ENCODE peak calls at places on chromosomes 4 and X, in six cellular contexts. One of them, this sample, is unnamed.

GRCh38 chr4:47531241-47531953 is 46.3 kb downstream of the ATP10D start:
- DNase-seq in CD8-positive, alpha-beta T cell: peak; percentile 61
- DNase-seq in T-helper 2 cell: peak; percentile 93
- DNase-seq in coronary artery: no peak
- DNase-seq in stimulated activated CD4-positive, alpha-beta T cell treated with anti-CD3 and anti-CD28 coated beads, Interleukin-4, amount 100 ng/mL, for 1 hour: no peak
- DNase-seq in fibroblast of mammary gland: peak; percentile 88
- DNase-seq in this sample: no peak

GRCh38 chr4:183554346-183554686 is 49.5 kb downstream of the ING2 start:
- DNase-seq in T-helper 2 cell: no peak
- DNase-seq in stimulated activated CD4-positive, alpha-beta T cell treated with anti-CD3 and anti-CD28 coated beads, Interleukin-4, amount 100 ng/mL, for 1 hour: no peak
- DNase-seq in fibroblast of mammary gland: no peak
- DNase-seq in coronary artery: no peak
- DNase-seq in CD8-positive, alpha-beta T cell: no peak
- DNase-seq in this sample: no peak

GRCh38 chr4:60611762-60612496 is 588.2 kb upstream of the ADGRL3 start:
- DNase-seq in T-helper 2 cell: no peak
- DNase-seq in fibroblast of mammary gland: no peak
- DNase-seq in stimulated activated CD4-positive, alpha-beta T cell treated with anti-CD3 and anti-CD28 coated beads, Interleukin-4, amount 100 ng/mL, for 1 hour: no peak
- DNase-seq in coronary artery: no peak
- DNase-seq in CD8-positive, alpha-beta T cell: no peak
- DNase-seq in this sample: no peak

GRCh38 chr4:86043755-86044592 is 315.9 kb downstream of the MAPK10 start:
- DNase-seq in fibroblast of mammary gland: peak; percentile 73
- DNase-seq in stimulated activated CD4-positive, alpha-beta T cell treated with anti-CD3 and anti-CD28 coated beads, Interleukin-4, amount 100 ng/mL, for 1 hour: no peak
- DNase-seq in CD8-positive, alpha-beta T cell: no peak
- DNase-seq in coronary artery: no peak
- DNase-seq in T-helper 2 cell: peak; percentile 10
- DNase-seq in this sample: no peak

GRCh38 chr4:184396001-184396400 is 78.3 kb downstream of the IRF2 start:
- DNase-seq in fibroblast of mammary gland: no peak
- DNase-seq in T-helper 2 cell: no peak
- DNase-seq in CD8-positive, alpha-beta T cell: no peak
- DNase-seq in stimulated activated CD4-positive, alpha-beta T cell treated with anti-CD3 and anti-CD28 coated beads, Interleukin-4, amount 100 ng/mL, for 1 hour: no peak
- DNase-seq in coronary artery: no peak
- DNase-seq in this sample: no peak

GRCh38 chrX:154548028-154548316 is 552 bp downstream of the IKBKG start:
- DNase-seq in CD8-positive, alpha-beta T cell: no peak
- DNase-seq in T-helper 2 cell: no peak
- DNase-seq in fibroblast of mammary gland: peak; percentile 41
- DNase-seq in stimulated activated CD4-positive, alpha-beta T cell treated with anti-CD3 and anti-CD28 coated beads, Interleukin-4, amount 100 ng/mL, for 1 hour: no peak
- DNase-seq in coronary artery: no peak
- DNase-seq in this sample: no peak

GRCh38 chr4:40305329-40306193 is 29.6 kb upstream of the CHRNA9 start:
- DNase-seq in T-helper 2 cell: peak; percentile 88
- DNase-seq in coronary artery: no peak
- DNase-seq in CD8-positive, alpha-beta T cell: peak; percentile 74
- DNase-seq in fibroblast of mammary gland: no peak
- DNase-seq in stimulated activated CD4-positive, alpha-beta T cell treated with anti-CD3 and anti-CD28 coated beads, Interleukin-4, amount 100 ng/mL, for 1 hour: peak; percentile 43
- DNase-seq in this sample: no peak

GRCh38 chr4:112926826-112927225 is 122.6 kb upstream of the ANK2 start:
- DNase-seq in fibroblast of mammary gland: no peak
- DNase-seq in CD8-positive, alpha-beta T cell: no peak
- DNase-seq in T-helper 2 cell: no peak
- DNase-seq in stimulated activated CD4-positive, alpha-beta T cell treated with anti-CD3 and anti-CD28 coated beads, Interleukin-4, amount 100 ng/mL, for 1 hour: no peak
- DNase-seq in coronary artery: no peak
- DNase-seq in this sample: no peak

GRCh38 chr4:120830204-120830603 is 92.3 kb downstream of the PRDM5 start:
- DNase-seq in T-helper 2 cell: no peak
- DNase-seq in coronary artery: no peak
- DNase-seq in stimulated activated CD4-positive, alpha-beta T cell treated with anti-CD3 and anti-CD28 coated beads, Interleukin-4, amount 100 ng/mL, for 1 hour: no peak
- DNase-seq in fibroblast of mammary gland: peak; percentile 49
- DNase-seq in CD8-positive, alpha-beta T cell: no peak
- DNase-seq in this sample: no peak

GRCh38 chrX:39677987-39678840 is 419.5 kb downstream of the BCOR start:
- DNase-seq in CD8-positive, alpha-beta T cell: no peak
- DNase-seq in coronary artery: no peak
- DNase-seq in stimulated activated CD4-positive, alpha-beta T cell treated with anti-CD3 and anti-CD28 coated beads, Interleukin-4, amount 100 ng/mL, for 1 hour: no peak
- DNase-seq in fibroblast of mammary gland: no peak
- DNase-seq in T-helper 2 cell: no peak
- DNase-seq in this sample: no peak

GRCh38 chrX:42755820-42756219 is 22.1 kb downstream of the PPP1R2C start:
- DNase-seq in coronary artery: no peak
- DNase-seq in stimulated activated CD4-positive, alpha-beta T cell treated with anti-CD3 and anti-CD28 coated beads, Interleukin-4, amount 100 ng/mL, for 1 hour: no peak
- DNase-seq in fibroblast of mammary gland: peak; percentile 82
- DNase-seq in T-helper 2 cell: no peak
- DNase-seq in CD8-positive, alpha-beta T cell: no peak
- DNase-seq in this sample: no peak

GRCh38 chrX:119374736-119375135 is 24.4 kb upstream of the SLC25A43 start:
- DNase-seq in T-helper 2 cell: no peak
- DNase-seq in stimulated activated CD4-positive, alpha-beta T cell treated with anti-CD3 and anti-CD28 coated beads, Interleukin-4, amount 100 ng/mL, for 1 hour: no peak
- DNase-seq in CD8-positive, alpha-beta T cell: no peak
- DNase-seq in fibroblast of mammary gland: peak; percentile 68
- DNase-seq in coronary artery: no peak
- DNase-seq in this sample: no peak

GRCh38 chrX:57752866-57753265 is 72.8 kb upstream of the NLRP2B start:
- DNase-seq in T-helper 2 cell: no peak
- DNase-seq in coronary artery: no peak
- DNase-seq in stimulated activated CD4-positive, alpha-beta T cell treated with anti-CD3 and anti-CD28 coated beads, Interleukin-4, amount 100 ng/mL, for 1 hour: no peak
- DNase-seq in fibroblast of mammary gland: no peak
- DNase-seq in CD8-positive, alpha-beta T cell: no peak
- DNase-seq in this sample: no peak

GRCh38 chr4:31023724-31024123 is 303.6 kb downstream of the PCDH7 start:
- DNase-seq in T-helper 2 cell: no peak
- DNase-seq in fibroblast of mammary gland: no peak
- DNase-seq in CD8-positive, alpha-beta T cell: no peak
- DNase-seq in coronary artery: no peak
- DNase-seq in stimulated activated CD4-positive, alpha-beta T cell treated with anti-CD3 and anti-CD28 coated beads, Interleukin-4, amount 100 ng/mL, for 1 hour: no peak
- DNase-seq in this sample: no peak

GRCh38 chrX:24149346-24150050 is at the start of gene ZFX:
- DNase-seq in stimulated activated CD4-positive, alpha-beta T cell treated with anti-CD3 and anti-CD28 coated beads, Interleukin-4, amount 100 ng/mL, for 1 hour: peak; percentile 59
- DNase-seq in fibroblast of mammary gland: peak; percentile 57
- DNase-seq in T-helper 2 cell: peak; percentile 79
- DNase-seq in coronary artery: peak; percentile 81
- DNase-seq in CD8-positive, alpha-beta T cell: peak; percentile 62
- DNase-seq in this sample: peak; percentile 89

GRCh38 chr4:77052352-77052751 is 23.4 kb downstream of the CCNI start:
- DNase-seq in CD8-positive, alpha-beta T cell: peak; percentile 69
- DNase-seq in coronary artery: no peak
- DNase-seq in stimulated activated CD4-positive, alpha-beta T cell treated with anti-CD3 and anti-CD28 coated beads, Interleukin-4, amount 100 ng/mL, for 1 hour: peak; percentile 66
- DNase-seq in fibroblast of mammary gland: peak; percentile 59
- DNase-seq in T-helper 2 cell: peak; percentile 40
- DNase-seq in this sample: no peak

GRCh38 chr4:162038112-162038511 is 125.7 kb downstream of the FSTL5 start:
- DNase-seq in fibroblast of mammary gland: no peak
- DNase-seq in T-helper 2 cell: no peak
- DNase-seq in CD8-positive, alpha-beta T cell: no peak
- DNase-seq in coronary artery: no peak
- DNase-seq in stimulated activated CD4-positive, alpha-beta T cell treated with anti-CD3 and anti-CD28 coated beads, Interleukin-4, amount 100 ng/mL, for 1 hour: no peak
- DNase-seq in this sample: no peak

GRCh38 chrX:119062750-119063374 is 9.9 kb upstream of the CT47C1 start:
- DNase-seq in coronary artery: no peak
- DNase-seq in fibroblast of mammary gland: peak; percentile 45
- DNase-seq in stimulated activated CD4-positive, alpha-beta T cell treated with anti-CD3 and anti-CD28 coated beads, Interleukin-4, amount 100 ng/mL, for 1 hour: no peak
- DNase-seq in T-helper 2 cell: no peak
- DNase-seq in CD8-positive, alpha-beta T cell: no peak
- DNase-seq in this sample: no peak

GRCh38 chrX:30521440-30522182 is 56.0 kb downstream of the TASL start:
- DNase-seq in CD8-positive, alpha-beta T cell: no peak
- DNase-seq in coronary artery: no peak
- DNase-seq in stimulated activated CD4-positive, alpha-beta T cell treated with anti-CD3 and anti-CD28 coated beads, Interleukin-4, amount 100 ng/mL, for 1 hour: no peak
- DNase-seq in T-helper 2 cell: no peak
- DNase-seq in fibroblast of mammary gland: peak; percentile 48
- DNase-seq in this sample: no peak

GRCh38 chr4:86594559-86595425 is 677 bp downstream of the PTPN13 start:
- DNase-seq in stimulated activated CD4-positive, alpha-beta T cell treated with anti-CD3 and anti-CD28 coated beads, Interleukin-4, amount 100 ng/mL, for 1 hour: peak; percentile 10
- DNase-seq in coronary artery: peak; percentile 77
- DNase-seq in T-helper 2 cell: peak; percentile 53
- DNase-seq in CD8-positive, alpha-beta T cell: no peak
- DNase-seq in fibroblast of mammary gland: peak; percentile 91
- DNase-seq in this sample: peak; percentile 87

GRCh38 chrX:129404670-129405008 is 118.7 kb downstream of the SMARCA1 start:
- DNase-seq in coronary artery: no peak
- DNase-seq in T-helper 2 cell: no peak
- DNase-seq in fibroblast of mammary gland: no peak
- DNase-seq in stimulated activated CD4-positive, alpha-beta T cell treated with anti-CD3 and anti-CD28 coated beads, Interleukin-4, amount 100 ng/mL, for 1 hour: no peak
- DNase-seq in CD8-positive, alpha-beta T cell: no peak
- DNase-seq in this sample: no peak

GRCh38 chr4:138051157-138051556 is 191.0 kb downstream of the SLC7A11 start:
- DNase-seq in fibroblast of mammary gland: peak; percentile 51
- DNase-seq in T-helper 2 cell: no peak
- DNase-seq in coronary artery: no peak
- DNase-seq in CD8-positive, alpha-beta T cell: no peak
- DNase-seq in stimulated activated CD4-positive, alpha-beta T cell treated with anti-CD3 and anti-CD28 coated beads, Interleukin-4, amount 100 ng/mL, for 1 hour: no peak
- DNase-seq in this sample: no peak

GRCh38 chr4:88457307-88458090 is 580 bp downstream of the HERC5 start:
- DNase-seq in stimulated activated CD4-positive, alpha-beta T cell treated with anti-CD3 and anti-CD28 coated beads, Interleukin-4, amount 100 ng/mL, for 1 hour: peak; percentile 46
- DNase-seq in T-helper 2 cell: peak; percentile 62
- DNase-seq in CD8-positive, alpha-beta T cell: no peak
- DNase-seq in coronary artery: peak; percentile 78
- DNase-seq in fibroblast of mammary gland: no peak
- DNase-seq in this sample: no peak

GRCh38 chrX:48695925-48696300 is 621 bp upstream of the SUV39H1 start:
- DNase-seq in coronary artery: no peak
- DNase-seq in stimulated activated CD4-positive, alpha-beta T cell treated with anti-CD3 and anti-CD28 coated beads, Interleukin-4, amount 100 ng/mL, for 1 hour: no peak
- DNase-seq in fibroblast of mammary gland: no peak
- DNase-seq in CD8-positive, alpha-beta T cell: no peak
- DNase-seq in T-helper 2 cell: peak; percentile 15
- DNase-seq in this sample: no peak

GRCh38 chrX:258291-259040 is 22.7 kb upstream of the PLCXD1 start:
- DNase-seq in CD8-positive, alpha-beta T cell: no peak
- DNase-seq in stimulated activated CD4-positive, alpha-beta T cell treated with anti-CD3 and anti-CD28 coated beads, Interleukin-4, amount 100 ng/mL, for 1 hour: no peak
- DNase-seq in coronary artery: no peak
- DNase-seq in T-helper 2 cell: no peak
- DNase-seq in fibroblast of mammary gland: no peak
- DNase-seq in this sample: peak; percentile 77

GRCh38 chrX:100911731-100912130 is 17.0 kb downstream of the XKRX start:
- DNase-seq in stimulated activated CD4-positive, alpha-beta T cell treated with anti-CD3 and anti-CD28 coated beads, Interleukin-4, amount 100 ng/mL, for 1 hour: no peak
- DNase-seq in fibroblast of mammary gland: no peak
- DNase-seq in CD8-positive, alpha-beta T cell: no peak
- DNase-seq in coronary artery: no peak
- DNase-seq in T-helper 2 cell: no peak
- DNase-seq in this sample: no peak

GRCh38 chr4:163332526-163333405 is at the start of gene NPY1R:
- DNase-seq in T-helper 2 cell: peak; percentile 44
- DNase-seq in CD8-positive, alpha-beta T cell: no peak
- DNase-seq in fibroblast of mammary gland: peak; percentile 77
- DNase-seq in coronary artery: peak; percentile 82
- DNase-seq in stimulated activated CD4-positive, alpha-beta T cell treated with anti-CD3 and anti-CD28 coated beads, Interleukin-4, amount 100 ng/mL, for 1 hour: peak; percentile 15
- DNase-seq in this sample: peak; percentile 89

GRCh38 chr4:95627709-95628108 is 78.9 kb upstream of the UNC5C start:
- DNase-seq in CD8-positive, alpha-beta T cell: no peak
- DNase-seq in fibroblast of mammary gland: no peak
- DNase-seq in coronary artery: no peak
- DNase-seq in stimulated activated CD4-positive, alpha-beta T cell treated with anti-CD3 and anti-CD28 coated beads, Interleukin-4, amount 100 ng/mL, for 1 hour: no peak
- DNase-seq in T-helper 2 cell: no peak
- DNase-seq in this sample: no peak

GRCh38 chr4:142512161-142512560 is 333.9 kb downstream of the INPP4B start:
- DNase-seq in T-helper 2 cell: no peak
- DNase-seq in fibroblast of mammary gland: peak; percentile 65
- DNase-seq in CD8-positive, alpha-beta T cell: no peak
- DNase-seq in coronary artery: no peak
- DNase-seq in stimulated activated CD4-positive, alpha-beta T cell treated with anti-CD3 and anti-CD28 coated beads, Interleukin-4, amount 100 ng/mL, for 1 hour: no peak
- DNase-seq in this sample: no peak

GRCh38 chrX:130830599-130831346 is 72.2 kb downstream of the ENOX2 start:
- DNase-seq in T-helper 2 cell: no peak
- DNase-seq in CD8-positive, alpha-beta T cell: no peak
- DNase-seq in fibroblast of mammary gland: no peak
- DNase-seq in stimulated activated CD4-positive, alpha-beta T cell treated with anti-CD3 and anti-CD28 coated beads, Interleukin-4, amount 100 ng/mL, for 1 hour: no peak
- DNase-seq in coronary artery: no peak
- DNase-seq in this sample: no peak

GRCh38 chr4:3783691-3784306 is 17.6 kb downstream of the ADRA2C start:
- DNase-seq in stimulated activated CD4-positive, alpha-beta T cell treated with anti-CD3 and anti-CD28 coated beads, Interleukin-4, amount 100 ng/mL, for 1 hour: no peak
- DNase-seq in T-helper 2 cell: no peak
- DNase-seq in fibroblast of mammary gland: no peak
- DNase-seq in CD8-positive, alpha-beta T cell: no peak
- DNase-seq in coronary artery: no peak
- DNase-seq in this sample: no peak

GRCh38 chr4:42767669-42768068 is 110.8 kb upstream of the ATP8A1 start:
- DNase-seq in coronary artery: no peak
- DNase-seq in T-helper 2 cell: no peak
- DNase-seq in stimulated activated CD4-positive, alpha-beta T cell treated with anti-CD3 and anti-CD28 coated beads, Interleukin-4, amount 100 ng/mL, for 1 hour: no peak
- DNase-seq in CD8-positive, alpha-beta T cell: no peak
- DNase-seq in fibroblast of mammary gland: no peak
- DNase-seq in this sample: no peak